ENCODE peak calls at places on chromosome 9, in ten cellular contexts. One of them, this sample, is unnamed.

GRCh38 chr9:120985759-120986353 is 59.3 kb upstream of the TRAF1 start:
- DNase-seq in cardiac fibroblast: peak
- DNase-seq in NT2/D1: peak
- DNase-seq in lung: no peak
- DNase-seq in skeletal muscle cell: no peak
- DNase-seq in GM06990: no peak
- DNase-seq in K562: peak
- DNase-seq in heart right ventricle: peak
- DNase-seq in bronchial epithelial cell: peak
- DNase-seq in tibial artery: no peak
- DNase-seq in this sample: peak

GRCh38 chr9:14302405-14302804 is 11.5 kb downstream of the NFIB start:
- DNase-seq in heart right ventricle: no peak
- DNase-seq in bronchial epithelial cell: no peak
- DNase-seq in GM06990: no peak
- DNase-seq in tibial artery: no peak
- DNase-seq in NT2/D1: no peak
- DNase-seq in lung: no peak
- DNase-seq in skeletal muscle cell: no peak
- DNase-seq in K562: no peak
- DNase-seq in cardiac fibroblast: no peak
- DNase-seq in this sample: no peak

GRCh38 chr9:136714096-136714875 is 1.9 kb downstream of the DIPK1B start:
- DNase-seq in tibial artery: no peak
- DNase-seq in bronchial epithelial cell: no peak
- DNase-seq in K562: no peak
- DNase-seq in GM06990: no peak
- DNase-seq in lung: no peak
- DNase-seq in NT2/D1: no peak
- DNase-seq in skeletal muscle cell: no peak
- DNase-seq in cardiac fibroblast: peak
- DNase-seq in heart right ventricle: peak
- DNase-seq in this sample: no peak

GRCh38 chr9:111601237-111602018 is 2.0 kb upstream of the PTGR1 start:
- DNase-seq in NT2/D1: no peak
- DNase-seq in lung: no peak
- DNase-seq in bronchial epithelial cell: peak
- DNase-seq in GM06990: no peak
- DNase-seq in K562: peak
- DNase-seq in skeletal muscle cell: peak
- DNase-seq in tibial artery: no peak
- DNase-seq in cardiac fibroblast: peak
- DNase-seq in heart right ventricle: no peak
- DNase-seq in this sample: no peak

GRCh38 chr9:136787690-136788400 is 3.3 kb upstream of the TMEM141 start:
- DNase-seq in cardiac fibroblast: peak
- DNase-seq in heart right ventricle: peak
- DNase-seq in K562: peak
- DNase-seq in NT2/D1: peak
- DNase-seq in lung: peak
- DNase-seq in tibial artery: peak
- DNase-seq in GM06990: no peak
- DNase-seq in bronchial epithelial cell: peak
- DNase-seq in skeletal muscle cell: no peak
- DNase-seq in this sample: peak

GRCh38 chr9:77015291-77016048 is 4.0 kb upstream of the FOXB2 start:
- DNase-seq in tibial artery: no peak
- DNase-seq in bronchial epithelial cell: no peak
- DNase-seq in heart right ventricle: no peak
- DNase-seq in GM06990: no peak
- DNase-seq in K562: no peak
- DNase-seq in lung: no peak
- DNase-seq in NT2/D1: no peak
- DNase-seq in skeletal muscle cell: no peak
- DNase-seq in cardiac fibroblast: no peak
- DNase-seq in this sample: no peak

GRCh38 chr9:93468763-93469456 is 15.5 kb upstream of the FAM120AOS start:
- DNase-seq in bronchial epithelial cell: peak
- DNase-seq in heart right ventricle: peak
- DNase-seq in NT2/D1: no peak
- DNase-seq in cardiac fibroblast: peak
- DNase-seq in tibial artery: no peak
- DNase-seq in K562: no peak
- DNase-seq in lung: no peak
- DNase-seq in skeletal muscle cell: no peak
- DNase-seq in GM06990: no peak
- DNase-seq in this sample: peak

GRCh38 chr9:84343111-84343521 is 2.6 kb upstream of the SLC28A3 start:
- DNase-seq in K562: no peak
- DNase-seq in lung: no peak
- DNase-seq in heart right ventricle: no peak
- DNase-seq in cardiac fibroblast: peak
- DNase-seq in bronchial epithelial cell: peak
- DNase-seq in GM06990: no peak
- DNase-seq in NT2/D1: no peak
- DNase-seq in tibial artery: no peak
- DNase-seq in skeletal muscle cell: no peak
- DNase-seq in this sample: peak

GRCh38 chr9:72292184-72292787 is 72.7 kb downstream of the ZFAND5 start:
- DNase-seq in heart right ventricle: no peak
- DNase-seq in cardiac fibroblast: peak
- DNase-seq in GM06990: no peak
- DNase-seq in K562: no peak
- DNase-seq in lung: no peak
- DNase-seq in bronchial epithelial cell: peak
- DNase-seq in NT2/D1: no peak
- DNase-seq in skeletal muscle cell: no peak
- DNase-seq in tibial artery: no peak
- DNase-seq in this sample: peak

GRCh38 chr9:71760901-71761300 is 7.4 kb downstream of the CEMIP2 start:
- DNase-seq in lung: no peak
- DNase-seq in NT2/D1: no peak
- DNase-seq in tibial artery: no peak
- DNase-seq in skeletal muscle cell: no peak
- DNase-seq in bronchial epithelial cell: no peak
- DNase-seq in cardiac fibroblast: no peak
- DNase-seq in heart right ventricle: no peak
- DNase-seq in GM06990: no peak
- DNase-seq in K562: no peak
- DNase-seq in this sample: peak

GRCh38 chr9:85897853-85898252 is 43.1 kb upstream of the NAA35 start:
- DNase-seq in K562: no peak
- DNase-seq in skeletal muscle cell: no peak
- DNase-seq in lung: no peak
- DNase-seq in tibial artery: no peak
- DNase-seq in NT2/D1: no peak
- DNase-seq in GM06990: no peak
- DNase-seq in bronchial epithelial cell: no peak
- DNase-seq in cardiac fibroblast: no peak
- DNase-seq in heart right ventricle: no peak
- DNase-seq in this sample: no peak

GRCh38 chr9:976805-977360 is 428 bp downstream of the DMRT3 start:
- DNase-seq in cardiac fibroblast: no peak
- DNase-seq in heart right ventricle: no peak
- DNase-seq in tibial artery: no peak
- DNase-seq in lung: no peak
- DNase-seq in NT2/D1: no peak
- DNase-seq in K562: no peak
- DNase-seq in GM06990: peak
- DNase-seq in skeletal muscle cell: no peak
- DNase-seq in bronchial epithelial cell: no peak
- DNase-seq in this sample: no peak
- H3K4me3 ChIP-seq in cardiac fibroblast: no peak
- H3K4me3 ChIP-seq in heart right ventricle: no peak
- H3K4me3 ChIP-seq in tibial artery: peak
- H3K4me3 ChIP-seq in lung: peak
- H3K4me3 ChIP-seq in NT2/D1: peak
- H3K4me3 ChIP-seq in K562: no peak
- H3K4me3 ChIP-seq in GM06990: no peak
- H3K4me3 ChIP-seq in skeletal muscle cell: no peak
- H3K4me3 ChIP-seq in bronchial epithelial cell: peak
- H3K4me3 ChIP-seq in this sample: peak

GRCh38 chr9:129932303-129933151 is 97.3 kb downstream of the USP20 start:
- DNase-seq in bronchial epithelial cell: no peak
- DNase-seq in lung: no peak
- DNase-seq in GM06990: peak
- DNase-seq in NT2/D1: no peak
- DNase-seq in tibial artery: no peak
- DNase-seq in heart right ventricle: peak
- DNase-seq in K562: no peak
- DNase-seq in skeletal muscle cell: peak
- DNase-seq in cardiac fibroblast: peak
- DNase-seq in this sample: peak
- H3K4me3 ChIP-seq in bronchial epithelial cell: no peak
- H3K4me3 ChIP-seq in lung: no peak
- H3K4me3 ChIP-seq in GM06990: no peak
- H3K4me3 ChIP-seq in NT2/D1: no peak
- H3K4me3 ChIP-seq in tibial artery: peak
- H3K4me3 ChIP-seq in heart right ventricle: peak
- H3K4me3 ChIP-seq in K562: no peak
- H3K4me3 ChIP-seq in skeletal muscle cell: no peak
- H3K4me3 ChIP-seq in cardiac fibroblast: no peak
- H3K4me3 ChIP-seq in this sample: no peak

GRCh38 chr9:95047452-95048224 is 269.9 kb downstream of the FANCC start:
- DNase-seq in GM06990: no peak
- DNase-seq in cardiac fibroblast: no peak
- DNase-seq in lung: no peak
- DNase-seq in tibial artery: no peak
- DNase-seq in heart right ventricle: no peak
- DNase-seq in bronchial epithelial cell: no peak
- DNase-seq in NT2/D1: no peak
- DNase-seq in skeletal muscle cell: no peak
- DNase-seq in K562: no peak
- DNase-seq in this sample: no peak
- H3K4me3 ChIP-seq in GM06990: no peak
- H3K4me3 ChIP-seq in cardiac fibroblast: peak
- H3K4me3 ChIP-seq in lung: no peak
- H3K4me3 ChIP-seq in tibial artery: peak
- H3K4me3 ChIP-seq in heart right ventricle: peak
- H3K4me3 ChIP-seq in bronchial epithelial cell: peak
- H3K4me3 ChIP-seq in NT2/D1: no peak
- H3K4me3 ChIP-seq in skeletal muscle cell: peak
- H3K4me3 ChIP-seq in K562: peak
- H3K4me3 ChIP-seq in this sample: no peak

GRCh38 chr9:96719538-96720315 is 58.2 kb downstream of the ZNF510 start:
- DNase-seq in NT2/D1: no peak
- DNase-seq in K562: no peak
- DNase-seq in skeletal muscle cell: no peak
- DNase-seq in lung: no peak
- DNase-seq in heart right ventricle: no peak
- DNase-seq in bronchial epithelial cell: peak
- DNase-seq in cardiac fibroblast: no peak
- DNase-seq in GM06990: peak
- DNase-seq in tibial artery: no peak
- DNase-seq in this sample: no peak
- H3K4me3 ChIP-seq in NT2/D1: no peak
- H3K4me3 ChIP-seq in K562: no peak
- H3K4me3 ChIP-seq in skeletal muscle cell: no peak
- H3K4me3 ChIP-seq in lung: no peak
- H3K4me3 ChIP-seq in heart right ventricle: peak
- H3K4me3 ChIP-seq in bronchial epithelial cell: no peak
- H3K4me3 ChIP-seq in cardiac fibroblast: no peak
- H3K4me3 ChIP-seq in GM06990: no peak
- H3K4me3 ChIP-seq in tibial artery: no peak
- H3K4me3 ChIP-seq in this sample: no peak

DNA sequence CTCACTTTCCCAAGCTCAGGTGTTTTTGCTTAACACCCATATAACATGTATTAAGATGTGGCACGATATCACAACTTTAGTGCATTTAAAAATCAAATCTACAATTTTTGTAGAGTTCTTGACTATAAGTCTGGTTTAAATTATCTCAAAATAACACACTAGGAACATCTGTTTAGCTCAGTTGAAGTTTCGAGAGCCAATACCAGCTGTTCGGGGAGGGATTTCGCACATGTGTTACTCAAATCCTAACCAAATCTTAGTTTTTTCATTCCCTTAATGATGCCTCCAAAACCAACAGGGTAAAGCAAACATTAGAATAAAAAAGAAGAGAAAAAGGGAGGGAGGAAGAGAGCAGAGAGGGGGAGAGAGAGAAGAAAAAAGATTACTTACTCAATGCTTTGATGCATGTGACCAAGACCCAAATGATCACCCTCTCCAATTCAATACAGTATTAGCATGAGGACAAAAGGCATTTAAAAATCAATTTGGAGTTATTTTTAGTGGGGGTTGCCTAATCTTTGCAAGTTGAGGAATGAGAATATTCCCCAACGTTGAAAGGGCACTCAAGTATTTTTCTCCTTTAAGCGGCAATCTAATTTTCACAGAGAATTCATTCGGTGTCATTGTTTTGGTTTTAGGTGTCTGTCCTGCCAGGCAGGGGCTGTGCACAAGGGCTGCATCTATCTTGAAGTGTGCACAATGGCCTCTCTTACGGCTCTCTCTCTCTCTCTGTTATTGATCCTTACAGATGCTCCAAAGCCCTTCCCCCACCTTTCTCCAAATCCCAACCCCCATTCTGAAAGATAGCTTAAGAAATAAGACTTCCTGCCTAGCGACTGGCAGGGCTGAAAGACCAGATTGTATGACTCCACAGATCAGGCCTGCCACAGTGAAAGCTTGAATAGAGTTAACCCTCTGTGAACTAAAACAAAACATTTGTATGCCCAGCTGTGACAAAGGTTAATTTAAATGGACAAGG is 86.2 kb upstream of the NR5A1 start:
- DNase-seq in skeletal muscle cell: no peak
- DNase-seq in tibial artery: no peak
- DNase-seq in bronchial epithelial cell: peak
- DNase-seq in K562: peak
- DNase-seq in heart right ventricle: no peak
- DNase-seq in NT2/D1: peak
- DNase-seq in cardiac fibroblast: peak
- DNase-seq in GM06990: no peak
- DNase-seq in lung: no peak
- DNase-seq in this sample: peak
- H3K4me3 ChIP-seq in skeletal muscle cell: no peak
- H3K4me3 ChIP-seq in tibial artery: no peak
- H3K4me3 ChIP-seq in bronchial epithelial cell: no peak
- H3K4me3 ChIP-seq in K562: no peak
- H3K4me3 ChIP-seq in heart right ventricle: no peak
- H3K4me3 ChIP-seq in NT2/D1: peak
- H3K4me3 ChIP-seq in cardiac fibroblast: no peak
- H3K4me3 ChIP-seq in GM06990: no peak
- H3K4me3 ChIP-seq in lung: no peak
- H3K4me3 ChIP-seq in this sample: peak

This sample was measured in cardiac muscle cell.